ENCODE peak calls at places on chromosomes 7 and 10, in five cellular contexts. One of them, this sample, is unnamed.

GRCh38 chr10:67666416-67667043 is 29.5 kb downstream of the CTNNA3 start:
- DNase-seq in K562: peak
- DNase-seq in HepG2: peak
- DNase-seq in GM12878: no peak
- DNase-seq in H1: no peak
- DNase-seq in this sample: no peak

GRCh38 chr7:137715101-137715500 is 131.7 kb downstream of the DGKI start:
- DNase-seq in K562: no peak
- DNase-seq in HepG2: no peak
- DNase-seq in GM12878: no peak
- DNase-seq in H1: no peak
- DNase-seq in this sample: no peak

GRCh38 chr7:142817506-142817905 is 37.4 kb upstream of the EPHB6 start:
- DNase-seq in K562: no peak
- DNase-seq in HepG2: no peak
- DNase-seq in GM12878: no peak
- DNase-seq in H1: no peak
- DNase-seq in this sample: no peak

GRCh38 chr7:27096756-27097514 is 1.1 kb upstream of the HOXA1 start:
- DNase-seq in K562: no peak
- DNase-seq in HepG2: no peak
- DNase-seq in GM12878: no peak
- DNase-seq in H1: no peak
- DNase-seq in this sample: no peak

GRCh38 chr7:143205560-143206293 is 16.1 kb upstream of the TAS2R40 start:
- DNase-seq in K562: no peak
- DNase-seq in HepG2: no peak
- DNase-seq in GM12878: peak
- DNase-seq in H1: no peak
- DNase-seq in this sample: no peak

GRCh38 chr10:7649673-7650330 is 17.0 kb downstream of the ITIH5 start:
- DNase-seq in K562: no peak
- DNase-seq in HepG2: no peak
- DNase-seq in GM12878: no peak
- DNase-seq in H1: no peak
- DNase-seq in this sample: no peak

GRCh38 chr10:46292573-46293023 is 5.8 kb downstream of the ANTXRL start:
- DNase-seq in K562: no peak
- DNase-seq in HepG2: no peak
- DNase-seq in GM12878: no peak
- DNase-seq in H1: no peak
- DNase-seq in this sample: no peak

GRCh38 chr7:30225863-30226361 is 58.5 kb upstream of the ZNRF2 start:
- DNase-seq in K562: no peak
- DNase-seq in HepG2: no peak
- DNase-seq in GM12878: peak
- DNase-seq in H1: no peak
- DNase-seq in this sample: no peak

GRCh38 chr10:35693800-35694199 is 51.7 kb upstream of the FZD8 start:
- DNase-seq in K562: no peak
- DNase-seq in HepG2: no peak
- DNase-seq in GM12878: no peak
- DNase-seq in H1: no peak
- DNase-seq in this sample: no peak

GRCh38 chr10:125722811-125723210 is 3.3 kb downstream of the EDRF1 start:
- DNase-seq in K562: no peak
- DNase-seq in HepG2: no peak
- DNase-seq in GM12878: no peak
- DNase-seq in H1: no peak
- DNase-seq in this sample: no peak

GRCh38 chr7:117830422-117830954 is 42.8 kb downstream of the CTTNBP2 start:
- DNase-seq in K562: no peak
- DNase-seq in HepG2: no peak
- DNase-seq in GM12878: no peak
- DNase-seq in H1: no peak
- DNase-seq in this sample: no peak

GRCh38 chr7:44123190-44124003 is at the start of gene POLD2:
- DNase-seq in K562: peak
- DNase-seq in HepG2: peak
- DNase-seq in GM12878: peak
- DNase-seq in H1: peak
- DNase-seq in this sample: peak

GRCh38 chr10:73218466-73219191 is 28.4 kb downstream of the DNAJC9 start:
- DNase-seq in K562: peak
- DNase-seq in HepG2: peak
- DNase-seq in GM12878: no peak
- DNase-seq in H1: no peak
- DNase-seq in this sample: no peak
- TF ChIP-seq CTCF in K562: peak
- TF ChIP-seq CTCF in HepG2: peak
- TF ChIP-seq CTCF in GM12878: peak
- TF ChIP-seq CTCF in H1: peak
- TF ChIP-seq CTCF in this sample: no peak

GRCh38 chr7:70588151-70588550 is 543.8 kb upstream of the GALNT17 start:
- DNase-seq in K562: no peak
- DNase-seq in HepG2: no peak
- DNase-seq in GM12878: no peak
- DNase-seq in H1: no peak
- DNase-seq in this sample: no peak
- TF ChIP-seq ATF2 in K562: no peak
- TF ChIP-seq ATF2 in HepG2: no peak
- TF ChIP-seq ATF2 in GM12878: no peak
- TF ChIP-seq ATF2 in H1: no peak
- TF ChIP-seq ATF2 in this sample: no peak

GRCh38 chr10:70258216-70258615 is 25.0 kb upstream of the PPA1 start:
- DNase-seq in K562: no peak
- DNase-seq in HepG2: no peak
- DNase-seq in GM12878: no peak
- DNase-seq in H1: no peak
- DNase-seq in this sample: no peak

GRCh38 chr10:70265032-70265689 is 18.6 kb downstream of the NPFFR1 start:
- DNase-seq in K562: peak
- DNase-seq in HepG2: peak
- DNase-seq in GM12878: no peak
- DNase-seq in H1: peak
- DNase-seq in this sample: peak

GRCh38 chr10:70255329-70256299 is 22.4 kb upstream of the PPA1 start:
- DNase-seq in K562: no peak
- DNase-seq in HepG2: peak
- DNase-seq in GM12878: no peak
- DNase-seq in H1: no peak
- DNase-seq in this sample: no peak

GRCh38 chr10:70256463-70256862 is 23.2 kb upstream of the PPA1 start:
- DNase-seq in K562: no peak
- DNase-seq in HepG2: no peak
- DNase-seq in GM12878: no peak
- DNase-seq in H1: no peak
- DNase-seq in this sample: no peak

GRCh38 chr10:70260259-70260658 is 23.5 kb downstream of the NPFFR1 start:
- DNase-seq in K562: no peak
- DNase-seq in HepG2: no peak
- DNase-seq in GM12878: no peak
- DNase-seq in H1: no peak
- DNase-seq in this sample: peak
- TF ChIP-seq CTCF in K562: peak
- TF ChIP-seq CTCF in HepG2: no peak
- TF ChIP-seq CTCF in GM12878: no peak
- TF ChIP-seq CTCF in H1: peak
- TF ChIP-seq CTCF in this sample: no peak

DNA sequence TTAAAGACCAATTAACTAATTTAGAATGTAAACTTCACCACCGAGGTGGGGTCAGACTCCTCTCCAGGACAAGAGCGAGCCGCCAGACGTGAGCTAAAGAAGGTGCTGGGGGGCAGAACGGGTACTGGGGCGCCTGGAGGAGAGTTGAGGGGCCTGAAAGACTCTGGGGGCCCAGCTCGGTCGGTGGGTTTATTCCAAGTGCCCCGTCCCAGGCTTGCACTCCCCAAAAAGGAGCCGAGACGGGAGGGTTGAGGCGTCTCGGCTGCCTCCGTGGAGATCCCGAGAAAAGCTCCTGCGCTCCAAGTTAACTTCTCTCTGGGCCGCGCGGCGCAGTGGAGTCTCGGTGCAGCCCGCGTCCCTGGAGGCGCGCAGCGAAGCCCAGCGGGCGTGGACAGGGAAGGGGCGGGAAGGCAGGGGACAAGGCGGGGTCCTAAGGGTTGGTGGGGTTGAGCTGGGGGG is 553.3 kb downstream of the TFEC start:
- DNase-seq in K562: no peak
- DNase-seq in HepG2: no peak
- DNase-seq in GM12878: no peak
- DNase-seq in H1: no peak
- DNase-seq in this sample: peak
- TF ChIP-seq ATF2 in K562: no peak
- TF ChIP-seq ATF2 in HepG2: no peak
- TF ChIP-seq ATF2 in GM12878: no peak
- TF ChIP-seq ATF2 in H1: no peak
- TF ChIP-seq ATF2 in this sample: no peak

GRCh38 chr7:128453836-128454804 is 1.6 kb upstream of the HILPDA start:
- DNase-seq in K562: no peak
- DNase-seq in HepG2: no peak
- DNase-seq in GM12878: no peak
- DNase-seq in H1: no peak
- DNase-seq in this sample: peak

GRCh38 chr7:128452552-128452951 is 3.1 kb upstream of the HILPDA start:
- DNase-seq in K562: no peak
- DNase-seq in HepG2: no peak
- DNase-seq in GM12878: no peak
- DNase-seq in H1: no peak
- DNase-seq in this sample: no peak

GRCh38 chr7:128455556-128456254 is at the start of gene HILPDA:
- DNase-seq in K562: peak
- DNase-seq in HepG2: peak
- DNase-seq in GM12878: peak
- DNase-seq in H1: no peak
- DNase-seq in this sample: peak

GRCh38 chr7:128458956-128459355 is 3.3 kb downstream of the HILPDA start:
- DNase-seq in K562: no peak
- DNase-seq in HepG2: no peak
- DNase-seq in GM12878: peak
- DNase-seq in H1: no peak
- DNase-seq in this sample: no peak

DNA sequence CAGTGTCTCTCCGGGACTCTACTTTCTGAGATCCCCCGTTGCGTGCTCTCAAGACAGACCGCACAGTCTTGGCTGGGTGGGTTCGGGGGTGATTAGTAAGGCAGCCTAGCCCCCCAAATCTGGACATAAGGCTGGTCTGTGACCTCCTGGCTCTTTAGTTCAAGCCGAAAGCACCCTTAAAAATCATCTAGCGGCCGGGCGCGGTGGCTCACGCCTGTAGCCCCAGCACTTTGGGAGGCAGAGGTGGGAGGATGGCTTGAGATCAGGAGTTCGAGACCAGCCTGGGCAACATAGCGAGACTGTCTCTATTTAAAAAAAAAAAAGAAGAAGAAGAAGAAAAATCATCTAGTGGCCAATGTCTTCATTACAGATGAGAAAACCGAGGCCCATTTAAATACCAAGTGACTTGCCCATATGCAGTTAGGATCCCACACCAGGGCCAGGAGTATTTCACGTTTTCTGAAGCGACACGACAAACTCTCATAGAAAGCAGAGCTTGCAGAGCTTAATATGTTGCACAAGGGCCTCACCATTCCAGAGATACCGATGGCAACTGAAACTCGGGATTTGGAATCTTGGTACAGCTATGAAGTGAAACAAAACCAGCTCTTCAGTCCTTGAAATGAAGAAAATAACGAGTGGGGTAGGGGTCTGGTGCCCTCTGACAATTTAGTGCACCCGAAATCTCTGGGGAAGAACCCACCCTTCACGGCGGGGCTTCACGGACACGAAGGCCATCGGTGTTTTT is 696 bp upstream of the HILPDA start:
- DNase-seq in K562: no peak
- DNase-seq in HepG2: no peak
- DNase-seq in GM12878: no peak
- DNase-seq in H1: no peak
- DNase-seq in this sample: no peak
- TF ChIP-seq CTCF in K562: peak
- TF ChIP-seq CTCF in HepG2: no peak
- TF ChIP-seq CTCF in GM12878: no peak
- TF ChIP-seq CTCF in H1: no peak
- TF ChIP-seq CTCF in this sample: no peak

GRCh38 chr7:7274782-7275181 is 92.4 kb downstream of the C1GALT1 start:
- DNase-seq in K562: no peak
- DNase-seq in HepG2: no peak
- DNase-seq in GM12878: no peak
- DNase-seq in H1: no peak
- DNase-seq in this sample: no peak
- TF ChIP-seq ATF2 in K562: no peak
- TF ChIP-seq ATF2 in HepG2: no peak
- TF ChIP-seq ATF2 in GM12878: no peak
- TF ChIP-seq ATF2 in H1: no peak
- TF ChIP-seq ATF2 in this sample: no peak

DNA sequence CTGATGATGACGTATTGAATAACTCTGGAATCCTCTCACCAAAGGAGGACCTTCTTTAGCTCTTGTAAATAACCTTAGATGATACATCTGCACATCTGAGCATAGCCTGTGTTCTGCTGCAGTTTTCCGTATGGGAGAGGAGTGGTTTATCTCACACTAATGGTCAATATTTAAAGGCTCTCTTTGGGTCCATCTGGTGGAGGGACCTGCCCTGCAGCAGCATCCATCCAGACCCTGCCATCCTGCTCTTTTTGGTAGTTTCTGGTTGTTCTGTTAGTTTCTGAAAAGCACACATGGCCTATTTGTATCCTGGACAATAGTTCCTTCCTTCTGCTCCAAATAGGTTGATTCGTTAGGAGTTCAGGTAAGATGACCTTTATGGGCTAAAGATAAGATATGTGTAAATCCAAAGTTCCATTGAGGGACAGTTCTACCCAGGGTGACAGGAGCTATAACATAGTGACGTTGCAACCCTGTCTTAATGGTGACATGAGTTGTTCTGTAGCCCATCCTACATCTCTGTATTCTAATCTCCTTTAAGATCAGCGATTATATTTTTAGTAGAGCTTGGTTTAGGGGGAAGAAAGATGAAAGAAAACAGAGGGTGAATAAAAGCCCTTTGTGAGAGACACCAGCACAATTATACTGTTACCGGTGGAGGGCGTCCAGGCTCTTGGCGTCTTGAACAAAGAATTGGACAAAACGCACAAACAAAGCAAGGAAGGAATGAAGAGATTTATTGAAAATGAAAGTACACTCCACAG is 60.0 kb upstream of the KLF14 start:
- DNase-seq in K562: no peak
- DNase-seq in HepG2: peak
- DNase-seq in GM12878: no peak
- DNase-seq in H1: no peak
- DNase-seq in this sample: no peak
- TF ChIP-seq CTCF in K562: peak
- TF ChIP-seq CTCF in HepG2: peak
- TF ChIP-seq CTCF in GM12878: no peak
- TF ChIP-seq CTCF in H1: peak
- TF ChIP-seq CTCF in this sample: no peak

DNA sequence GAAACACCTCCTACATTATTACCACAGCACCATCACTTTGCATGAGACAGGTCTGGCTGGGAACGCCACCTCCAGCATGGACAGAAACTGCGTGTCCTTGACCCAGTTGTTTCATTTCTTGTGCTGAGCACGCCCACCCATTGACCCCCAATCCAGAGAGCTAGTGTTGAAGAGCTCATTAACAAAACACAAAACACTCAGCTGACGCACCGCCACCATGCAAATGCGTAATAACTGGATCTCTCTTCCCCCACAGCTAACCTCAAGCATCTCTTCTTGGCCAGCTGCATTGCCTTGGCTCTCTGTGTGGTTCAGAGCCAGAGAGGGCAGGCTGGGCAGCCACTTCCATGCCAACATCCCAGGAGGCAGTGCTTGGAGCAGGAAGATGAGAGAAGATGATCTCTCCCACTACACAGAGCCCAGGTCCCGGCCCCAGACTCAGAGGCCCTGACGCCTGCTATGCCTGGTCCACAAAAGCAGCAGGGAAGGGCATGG is 173.5 kb downstream of the PLXNA4 start:
- DNase-seq in K562: no peak
- DNase-seq in HepG2: no peak
- DNase-seq in GM12878: no peak
- DNase-seq in H1: no peak
- DNase-seq in this sample: no peak
- TF ChIP-seq ATF2 in K562: no peak
- TF ChIP-seq ATF2 in HepG2: no peak
- TF ChIP-seq ATF2 in GM12878: no peak
- TF ChIP-seq ATF2 in H1: no peak
- TF ChIP-seq ATF2 in this sample: no peak